ENCODE peak calls at places on chromosomes 7 and 10, in four cellular contexts. A is stimulated activated CD4-positive, alpha-beta T cell treated with anti-CD3 and anti-CD28 coated beads, TNF-alpha, amount 100 ng/mL, for 1 hour; F is AG20443; O is Peyer's patch. D is an unnamed sample.

GRCh38 chr10:31704195-31704594 is 224.4 kb downstream of the ARHGAP12 start:
- DNase-seq in O (no peak), A (no peak), F (no peak), D (no peak)

GRCh38 chr10:119299531-119299930 is 92.2 kb downstream of the GRK5 start:
- DNase-seq in F (no peak), O (peak; percentile 40), A (no peak), D (no peak)

GRCh38 chr7:115910541-115911164 is 119.9 kb downstream of the TFEC start:
- DNase-seq in A (no peak), O (no peak), F (peak; percentile 16), D (peak; percentile 25)

GRCh38 chr10:117596666-117597065 is 54.1 kb downstream of the EMX2 start:
- DNase-seq in A (no peak), F (no peak), O (no peak), D (peak; percentile 11)

GRCh38 chr7:81684513-81685262 is 85.2 kb downstream of the HGF start:
- DNase-seq in A (no peak), F (peak; percentile 94), O (peak; percentile 46), D (peak; percentile 100)

GRCh38 chr7:81714306-81714705 is 55.5 kb downstream of the HGF start:
- DNase-seq in O (no peak), F (no peak), A (no peak), D (no peak)

GRCh38 chr7:143279186-143280098 is 5.3 kb upstream of the TMEM139 start:
- DNase-seq in F (peak; percentile 70), A (no peak), O (no peak), D (no peak)

GRCh38 chr10:86346169-86346793 is 20.3 kb downstream of the GRID1 start:
- DNase-seq in F (no peak), O (peak; percentile 7), A (no peak), D (no peak)

GRCh38 chr10:16271571-16271970 is 165.2 kb upstream of the PTER start:
- DNase-seq in A (no peak), F (no peak), O (no peak), D (no peak)

GRCh38 chr10:122165492-122165832 is 105.6 kb upstream of the BTBD16 start:
- DNase-seq in O (no peak), F (no peak), A (no peak), D (no peak)

GRCh38 chr10:11403116-11403515 is 208.3 kb downstream of the USP6NL start:
- DNase-seq in A (peak; percentile 9), F (no peak), O (no peak), D (no peak)

GRCh38 chr7:156438011-156438410 is 202.6 kb upstream of the RNF32 start:
- DNase-seq in O (no peak), A (no peak), F (no peak), D (no peak)

GRCh38 chr10:52491246-52492000 is 177.3 kb downstream of the DKK1 start:
- DNase-seq in O (no peak), F (peak; percentile 63), A (no peak), D (peak; percentile 74)

GRCh38 chr7:2806571-2806970 is 37.5 kb downstream of the GNA12 start:
- DNase-seq in O (no peak), F (no peak), A (no peak), D (no peak)

GRCh38 chr10:10320981-10321380 is 696.7 kb upstream of the CELF2 start:
- DNase-seq in F (peak; percentile 13), A (no peak), O (no peak), D (peak; percentile 38)

GRCh38 chr10:45440511-45441062 is 66.6 kb downstream of the ALOX5 start:
- DNase-seq in A (no peak), F (no peak), O (no peak), D (no peak)

GRCh38 chr7:43637114-43637806 is 54.4 kb downstream of the STK17A start:
- DNase-seq in O (no peak), A (no peak), F (no peak), D (peak; percentile 39)

GRCh38 chr10:78921906-78922305 is 146.9 kb upstream of the ZMIZ1 start:
- DNase-seq in A (no peak), O (peak; percentile 10), F (no peak), D (no peak)

GRCh38 chr10:19946245-19946644 is 130.0 kb downstream of the PLXDC2 start:
- DNase-seq in F (no peak), O (no peak), A (no peak), D (no peak)

GRCh38 chr7:138843632-138844580 is 45.9 kb upstream of the ATP6V0A4 start:
- DNase-seq in A (no peak), F (no peak), O (no peak), D (no peak)

GRCh38 chr7:54985405-54986360 is 33.1 kb upstream of the EGFR start:
- DNase-seq in O (no peak), A (no peak), F (peak; percentile 81), D (peak; percentile 96)

GRCh38 chr10:77872151-77872946 is 54.2 kb downstream of the DLG5 start:
- DNase-seq in O (no peak), F (no peak), A (no peak), D (no peak)

GRCh38 chr7:75814407-75814947 is 871 bp upstream of the CCL24 start:
- DNase-seq in A (no peak), O (no peak), F (peak; percentile 43), D (peak; percentile 59)

GRCh38 chr7:47045169-47045568 is 536.7 kb downstream of the TNS3 start:
- DNase-seq in F (no peak), O (no peak), A (no peak), D (no peak)

GRCh38 chr10:33801705-33802104 is 467.2 kb upstream of the NRP1 start:
- DNase-seq in A (no peak), F (no peak), O (no peak), D (peak; percentile 35)

GRCh38 chr7:3149961-3150516 is 106.4 kb upstream of the CARD11 start:
- DNase-seq in F (no peak), A (no peak), O (no peak), D (no peak)

D was measured in EL.